ENCODE peak calls at places on chromosomes 1 and 21, in seven cellular contexts. One of them, this sample, is unnamed.
A peak's percentile ranks its signal among the peaks of the same experiment; 100 is the strongest.

GRCh38 chr1:157992813-157993178 is 649 bp upstream of the KIRREL1 start:
- DNase-seq in stimulated activated CD4-positive, alpha-beta T cell treated with anti-CD3 and anti-CD28 coated beads, Interleukin-15, amount 100 ng/mL, for 1 hour: no peak
- DNase-seq in foreskin fibroblast: no peak
- DNase-seq in AG04449: no peak
- DNase-seq in anterior cingulate cortex: no peak
- DNase-seq in AG09309: no peak
- DNase-seq in DMS153: no peak
- DNase-seq in this sample: no peak

GRCh38 chr21:29172282-29172681 is 41.8 kb downstream of the MAP3K7CL start:
- DNase-seq in stimulated activated CD4-positive, alpha-beta T cell treated with anti-CD3 and anti-CD28 coated beads, Interleukin-15, amount 100 ng/mL, for 1 hour: no peak
- DNase-seq in foreskin fibroblast: no peak
- DNase-seq in AG04449: no peak
- DNase-seq in anterior cingulate cortex: no peak
- DNase-seq in AG09309: no peak
- DNase-seq in DMS153: no peak
- DNase-seq in this sample: no peak

GRCh38 chr1:59742526-59742925 is 72.2 kb upstream of the HOOK1 start:
- DNase-seq in stimulated activated CD4-positive, alpha-beta T cell treated with anti-CD3 and anti-CD28 coated beads, Interleukin-15, amount 100 ng/mL, for 1 hour: no peak
- DNase-seq in foreskin fibroblast: no peak
- DNase-seq in AG04449: no peak
- DNase-seq in anterior cingulate cortex: no peak
- DNase-seq in AG09309: no peak
- DNase-seq in DMS153: no peak
- DNase-seq in this sample: no peak

GRCh38 chr1:197924516-197925123 is 7.4 kb downstream of the LHX9 start:
- DNase-seq in stimulated activated CD4-positive, alpha-beta T cell treated with anti-CD3 and anti-CD28 coated beads, Interleukin-15, amount 100 ng/mL, for 1 hour: no peak
- DNase-seq in foreskin fibroblast: no peak
- DNase-seq in AG04449: no peak
- DNase-seq in anterior cingulate cortex: no peak
- DNase-seq in AG09309: peak; percentile 21
- DNase-seq in DMS153: no peak
- DNase-seq in this sample: no peak

GRCh38 chr1:108584320-108584968 is 24.5 kb downstream of the EEIG2 start:
- DNase-seq in stimulated activated CD4-positive, alpha-beta T cell treated with anti-CD3 and anti-CD28 coated beads, Interleukin-15, amount 100 ng/mL, for 1 hour: no peak
- DNase-seq in foreskin fibroblast: no peak
- DNase-seq in AG04449: no peak
- DNase-seq in anterior cingulate cortex: no peak
- DNase-seq in AG09309: no peak
- DNase-seq in DMS153: peak; percentile 19
- DNase-seq in this sample: no peak

GRCh38 chr1:216903389-216903754 is 180.1 kb upstream of the ESRRG start:
- DNase-seq in stimulated activated CD4-positive, alpha-beta T cell treated with anti-CD3 and anti-CD28 coated beads, Interleukin-15, amount 100 ng/mL, for 1 hour: no peak
- DNase-seq in foreskin fibroblast: no peak
- DNase-seq in AG04449: no peak
- DNase-seq in anterior cingulate cortex: no peak
- DNase-seq in AG09309: no peak
- DNase-seq in DMS153: no peak
- DNase-seq in this sample: no peak

GRCh38 chr1:35202048-35202719 is 9.2 kb upstream of the SFPQ start:
- DNase-seq in stimulated activated CD4-positive, alpha-beta T cell treated with anti-CD3 and anti-CD28 coated beads, Interleukin-15, amount 100 ng/mL, for 1 hour: peak; percentile 54
- DNase-seq in foreskin fibroblast: peak; percentile 70
- DNase-seq in AG04449: no peak
- DNase-seq in anterior cingulate cortex: peak; percentile 44
- DNase-seq in AG09309: peak; percentile 48
- DNase-seq in DMS153: peak; percentile 88
- DNase-seq in this sample: peak; percentile 40

GRCh38 chr1:24897263-24898151 is 32.6 kb downstream of the RUNX3 start:
- DNase-seq in stimulated activated CD4-positive, alpha-beta T cell treated with anti-CD3 and anti-CD28 coated beads, Interleukin-15, amount 100 ng/mL, for 1 hour: no peak
- DNase-seq in foreskin fibroblast: no peak
- DNase-seq in AG04449: no peak
- DNase-seq in anterior cingulate cortex: no peak
- DNase-seq in AG09309: no peak
- DNase-seq in DMS153: no peak
- DNase-seq in this sample: peak; percentile 12

GRCh38 chr1:66848193-66848592 is 47.1 kb upstream of the INSL5 start:
- DNase-seq in stimulated activated CD4-positive, alpha-beta T cell treated with anti-CD3 and anti-CD28 coated beads, Interleukin-15, amount 100 ng/mL, for 1 hour: no peak
- DNase-seq in foreskin fibroblast: no peak
- DNase-seq in AG04449: no peak
- DNase-seq in anterior cingulate cortex: no peak
- DNase-seq in AG09309: no peak
- DNase-seq in DMS153: no peak
- DNase-seq in this sample: no peak

GRCh38 chr1:26832249-26832960 is 5.9 kb downstream of the ZDHHC18 start:
- DNase-seq in stimulated activated CD4-positive, alpha-beta T cell treated with anti-CD3 and anti-CD28 coated beads, Interleukin-15, amount 100 ng/mL, for 1 hour: no peak
- DNase-seq in foreskin fibroblast: no peak
- DNase-seq in AG04449: no peak
- DNase-seq in anterior cingulate cortex: no peak
- DNase-seq in AG09309: no peak
- DNase-seq in DMS153: no peak
- DNase-seq in this sample: no peak

GRCh38 chr1:107263291-107263790 is 122.5 kb downstream of the NTNG1 start:
- DNase-seq in stimulated activated CD4-positive, alpha-beta T cell treated with anti-CD3 and anti-CD28 coated beads, Interleukin-15, amount 100 ng/mL, for 1 hour: no peak
- DNase-seq in foreskin fibroblast: no peak
- DNase-seq in AG04449: no peak
- DNase-seq in anterior cingulate cortex: no peak
- DNase-seq in AG09309: no peak
- DNase-seq in DMS153: no peak
- DNase-seq in this sample: no peak

GRCh38 chr1:156458181-156458503 is 42.4 kb downstream of the MEF2D start:
- DNase-seq in stimulated activated CD4-positive, alpha-beta T cell treated with anti-CD3 and anti-CD28 coated beads, Interleukin-15, amount 100 ng/mL, for 1 hour: no peak
- DNase-seq in foreskin fibroblast: peak; percentile 64
- DNase-seq in AG04449: no peak
- DNase-seq in anterior cingulate cortex: no peak
- DNase-seq in AG09309: no peak
- DNase-seq in DMS153: no peak
- DNase-seq in this sample: no peak

GRCh38 chr1:20735581-20736111 is 3.1 kb upstream of the SH2D5 start:
- DNase-seq in stimulated activated CD4-positive, alpha-beta T cell treated with anti-CD3 and anti-CD28 coated beads, Interleukin-15, amount 100 ng/mL, for 1 hour: no peak
- DNase-seq in foreskin fibroblast: no peak
- DNase-seq in AG04449: no peak
- DNase-seq in anterior cingulate cortex: no peak
- DNase-seq in AG09309: no peak
- DNase-seq in DMS153: no peak
- DNase-seq in this sample: no peak

GRCh38 chr1:58812468-58812867 is 28.6 kb upstream of the JUN start:
- DNase-seq in stimulated activated CD4-positive, alpha-beta T cell treated with anti-CD3 and anti-CD28 coated beads, Interleukin-15, amount 100 ng/mL, for 1 hour: no peak
- DNase-seq in foreskin fibroblast: no peak
- DNase-seq in AG04449: no peak
- DNase-seq in anterior cingulate cortex: no peak
- DNase-seq in AG09309: no peak
- DNase-seq in DMS153: no peak
- DNase-seq in this sample: no peak

GRCh38 chr1:10251325-10252103 is 41.1 kb downstream of the KIF1B start:
- DNase-seq in stimulated activated CD4-positive, alpha-beta T cell treated with anti-CD3 and anti-CD28 coated beads, Interleukin-15, amount 100 ng/mL, for 1 hour: no peak
- DNase-seq in foreskin fibroblast: peak; percentile 14
- DNase-seq in AG04449: no peak
- DNase-seq in anterior cingulate cortex: no peak
- DNase-seq in AG09309: no peak
- DNase-seq in DMS153: no peak
- DNase-seq in this sample: no peak

GRCh38 chr1:71081697-71082080 is 854 bp upstream of the ZRANB2 start:
- DNase-seq in stimulated activated CD4-positive, alpha-beta T cell treated with anti-CD3 and anti-CD28 coated beads, Interleukin-15, amount 100 ng/mL, for 1 hour: no peak
- DNase-seq in foreskin fibroblast: no peak
- DNase-seq in AG04449: no peak
- DNase-seq in anterior cingulate cortex: no peak
- DNase-seq in AG09309: no peak
- DNase-seq in DMS153: no peak
- DNase-seq in this sample: no peak

GRCh38 chr1:47830021-47830420 is 167.2 kb downstream of the TRABD2B start:
- DNase-seq in stimulated activated CD4-positive, alpha-beta T cell treated with anti-CD3 and anti-CD28 coated beads, Interleukin-15, amount 100 ng/mL, for 1 hour: no peak
- DNase-seq in foreskin fibroblast: no peak
- DNase-seq in AG04449: no peak
- DNase-seq in anterior cingulate cortex: no peak
- DNase-seq in AG09309: no peak
- DNase-seq in DMS153: no peak
- DNase-seq in this sample: no peak

GRCh38 chr1:61448934-61449368 is 276.0 kb downstream of the TM2D1 start:
- DNase-seq in stimulated activated CD4-positive, alpha-beta T cell treated with anti-CD3 and anti-CD28 coated beads, Interleukin-15, amount 100 ng/mL, for 1 hour: no peak
- DNase-seq in foreskin fibroblast: peak; percentile 40
- DNase-seq in AG04449: no peak
- DNase-seq in anterior cingulate cortex: peak; percentile 20
- DNase-seq in AG09309: peak; percentile 84
- DNase-seq in DMS153: no peak
- DNase-seq in this sample: no peak

GRCh38 chr1:54334996-54335395 is 71.2 kb downstream of the SSBP3 start:
- DNase-seq in stimulated activated CD4-positive, alpha-beta T cell treated with anti-CD3 and anti-CD28 coated beads, Interleukin-15, amount 100 ng/mL, for 1 hour: no peak
- DNase-seq in foreskin fibroblast: peak; percentile 73
- DNase-seq in AG04449: peak; percentile 36
- DNase-seq in anterior cingulate cortex: no peak
- DNase-seq in AG09309: no peak
- DNase-seq in DMS153: no peak
- DNase-seq in this sample: no peak

GRCh38 chr1:151032164-151032563 is 4.2 kb upstream of the BNIPL start:
- DNase-seq in stimulated activated CD4-positive, alpha-beta T cell treated with anti-CD3 and anti-CD28 coated beads, Interleukin-15, amount 100 ng/mL, for 1 hour: no peak
- DNase-seq in foreskin fibroblast: no peak
- DNase-seq in AG04449: no peak
- DNase-seq in anterior cingulate cortex: no peak
- DNase-seq in AG09309: no peak
- DNase-seq in DMS153: no peak
- DNase-seq in this sample: no peak

GRCh38 chr1:109826930-109827349 is 63.2 kb upstream of the EPS8L3 start:
- DNase-seq in stimulated activated CD4-positive, alpha-beta T cell treated with anti-CD3 and anti-CD28 coated beads, Interleukin-15, amount 100 ng/mL, for 1 hour: no peak
- DNase-seq in foreskin fibroblast: no peak
- DNase-seq in AG04449: no peak
- DNase-seq in anterior cingulate cortex: no peak
- DNase-seq in AG09309: no peak
- DNase-seq in DMS153: no peak
- DNase-seq in this sample: no peak

GRCh38 chr1:234958066-234958701 is 170.5 kb downstream of the TOMM20 start:
- DNase-seq in stimulated activated CD4-positive, alpha-beta T cell treated with anti-CD3 and anti-CD28 coated beads, Interleukin-15, amount 100 ng/mL, for 1 hour: no peak
- DNase-seq in foreskin fibroblast: no peak
- DNase-seq in AG04449: no peak
- DNase-seq in anterior cingulate cortex: no peak
- DNase-seq in AG09309: no peak
- DNase-seq in DMS153: no peak
- DNase-seq in this sample: no peak

GRCh38 chr1:219660666-219661463 is 48.0 kb upstream of the ZC3H11B start:
- DNase-seq in stimulated activated CD4-positive, alpha-beta T cell treated with anti-CD3 and anti-CD28 coated beads, Interleukin-15, amount 100 ng/mL, for 1 hour: no peak
- DNase-seq in foreskin fibroblast: peak; percentile 74
- DNase-seq in AG04449: peak; percentile 47
- DNase-seq in anterior cingulate cortex: peak; percentile 82
- DNase-seq in AG09309: peak; percentile 77
- DNase-seq in DMS153: no peak
- DNase-seq in this sample: no peak

GRCh38 chr1:161235957-161236775 is 1.8 kb downstream of the NR1I3 start:
- DNase-seq in stimulated activated CD4-positive, alpha-beta T cell treated with anti-CD3 and anti-CD28 coated beads, Interleukin-15, amount 100 ng/mL, for 1 hour: no peak
- DNase-seq in foreskin fibroblast: no peak
- DNase-seq in AG04449: no peak
- DNase-seq in anterior cingulate cortex: no peak
- DNase-seq in AG09309: no peak
- DNase-seq in DMS153: no peak
- DNase-seq in this sample: no peak

GRCh38 chr1:53959664-53960250 is 13.6 kb downstream of the LRRC42 start:
- DNase-seq in stimulated activated CD4-positive, alpha-beta T cell treated with anti-CD3 and anti-CD28 coated beads, Interleukin-15, amount 100 ng/mL, for 1 hour: no peak
- DNase-seq in foreskin fibroblast: no peak
- DNase-seq in AG04449: no peak
- DNase-seq in anterior cingulate cortex: no peak
- DNase-seq in AG09309: no peak
- DNase-seq in DMS153: no peak
- DNase-seq in this sample: no peak

GRCh38 chr1:226733876-226734414 is 5.1 kb downstream of the ITPKB start:
- DNase-seq in stimulated activated CD4-positive, alpha-beta T cell treated with anti-CD3 and anti-CD28 coated beads, Interleukin-15, amount 100 ng/mL, for 1 hour: no peak
- DNase-seq in foreskin fibroblast: no peak
- DNase-seq in AG04449: no peak
- DNase-seq in anterior cingulate cortex: no peak
- DNase-seq in AG09309: no peak
- DNase-seq in DMS153: no peak
- DNase-seq in this sample: no peak

GRCh38 chr1:246769306-246769705 is 45.1 kb downstream of the SCCPDH start:
- DNase-seq in stimulated activated CD4-positive, alpha-beta T cell treated with anti-CD3 and anti-CD28 coated beads, Interleukin-15, amount 100 ng/mL, for 1 hour: no peak
- DNase-seq in foreskin fibroblast: peak; percentile 93
- DNase-seq in AG04449: peak; percentile 80
- DNase-seq in anterior cingulate cortex: no peak
- DNase-seq in AG09309: peak; percentile 93
- DNase-seq in DMS153: no peak
- DNase-seq in this sample: no peak

GRCh38 chr1:159881930-159882839 is 17.8 kb downstream of the CFAP45 start:
- DNase-seq in stimulated activated CD4-positive, alpha-beta T cell treated with anti-CD3 and anti-CD28 coated beads, Interleukin-15, amount 100 ng/mL, for 1 hour: no peak
- DNase-seq in foreskin fibroblast: peak; percentile 97
- DNase-seq in AG04449: peak; percentile 83
- DNase-seq in anterior cingulate cortex: no peak
- DNase-seq in AG09309: peak; percentile 88
- DNase-seq in DMS153: peak; percentile 96
- DNase-seq in this sample: no peak

GRCh38 chr21:38322551-38322950 is 65.8 kb downstream of the KCNJ15 start:
- DNase-seq in stimulated activated CD4-positive, alpha-beta T cell treated with anti-CD3 and anti-CD28 coated beads, Interleukin-15, amount 100 ng/mL, for 1 hour: no peak
- DNase-seq in foreskin fibroblast: peak; percentile 66
- DNase-seq in AG04449: peak; percentile 10
- DNase-seq in anterior cingulate cortex: no peak
- DNase-seq in AG09309: peak; percentile 66
- DNase-seq in DMS153: no peak
- DNase-seq in this sample: no peak

GRCh38 chr1:21939650-21940374 is 2.7 kb upstream of the HSPG2 start:
- DNase-seq in stimulated activated CD4-positive, alpha-beta T cell treated with anti-CD3 and anti-CD28 coated beads, Interleukin-15, amount 100 ng/mL, for 1 hour: no peak
- DNase-seq in foreskin fibroblast: peak; percentile 96
- DNase-seq in AG04449: peak; percentile 94
- DNase-seq in anterior cingulate cortex: peak; percentile 22
- DNase-seq in AG09309: peak; percentile 94
- DNase-seq in DMS153: no peak
- DNase-seq in this sample: no peak

GRCh38 chr1:236845830-236846229 is 50.7 kb downstream of the MTR start:
- DNase-seq in stimulated activated CD4-positive, alpha-beta T cell treated with anti-CD3 and anti-CD28 coated beads, Interleukin-15, amount 100 ng/mL, for 1 hour: no peak
- DNase-seq in foreskin fibroblast: no peak
- DNase-seq in AG04449: no peak
- DNase-seq in anterior cingulate cortex: no peak
- DNase-seq in AG09309: no peak
- DNase-seq in DMS153: no peak
- DNase-seq in this sample: no peak